ENCODE peak calls at places on chromosomes 3 and 15, in nine cellular contexts. One of them, this sample, is unnamed.

GRCh38 chr15:91609231-91609630 is 244.3 kb upstream of the SLCO3A1 start:
- DNase-seq in GM23338: no peak
- DNase-seq in NCI-H774: no peak
- DNase-seq in NCI-H510A treated with DMSO at 0.1 percent for 48 hours: no peak
- DNase-seq in right cardiac atrium: no peak
- DNase-seq in stimulated activated CD4-positive, alpha-beta T cell treated with anti-CD3 and anti-CD28 coated beads, Interleukin-12 subunit alpha, Interleukin-12 subunit beta, amount 100 ng/mL, for 48 hours: no peak
- DNase-seq in T-helper 17 cell: no peak
- DNase-seq in A549: no peak
- DNase-seq in body of pancreas: no peak
- DNase-seq in this sample: no peak

GRCh38 chr3:945738-946137 is 147.1 kb upstream of the CNTN6 start:
- DNase-seq in right cardiac atrium: no peak
- DNase-seq in stimulated activated CD4-positive, alpha-beta T cell treated with anti-CD3 and anti-CD28 coated beads, Interleukin-12 subunit alpha, Interleukin-12 subunit beta, amount 100 ng/mL, for 48 hours: no peak
- DNase-seq in GM23338: no peak
- DNase-seq in body of pancreas: no peak
- DNase-seq in NCI-H774: no peak
- DNase-seq in NCI-H510A treated with DMSO at 0.1 percent for 48 hours: no peak
- DNase-seq in A549: no peak
- DNase-seq in T-helper 17 cell: no peak
- DNase-seq in this sample: no peak

GRCh38 chr15:68578960-68579935 is at the start of gene CORO2B:
- DNase-seq in body of pancreas: peak
- DNase-seq in right cardiac atrium: peak
- DNase-seq in NCI-H774: no peak
- DNase-seq in T-helper 17 cell: no peak
- DNase-seq in stimulated activated CD4-positive, alpha-beta T cell treated with anti-CD3 and anti-CD28 coated beads, Interleukin-12 subunit alpha, Interleukin-12 subunit beta, amount 100 ng/mL, for 48 hours: no peak
- DNase-seq in GM23338: peak
- DNase-seq in NCI-H510A treated with DMSO at 0.1 percent for 48 hours: peak
- DNase-seq in A549: peak
- DNase-seq in this sample: no peak

GRCh38 chr3:14323401-14324223 is 78.8 kb upstream of the SLC6A6 start:
- DNase-seq in NCI-H510A treated with DMSO at 0.1 percent for 48 hours: no peak
- DNase-seq in body of pancreas: no peak
- DNase-seq in A549: no peak
- DNase-seq in GM23338: no peak
- DNase-seq in NCI-H774: no peak
- DNase-seq in right cardiac atrium: no peak
- DNase-seq in T-helper 17 cell: no peak
- DNase-seq in stimulated activated CD4-positive, alpha-beta T cell treated with anti-CD3 and anti-CD28 coated beads, Interleukin-12 subunit alpha, Interleukin-12 subunit beta, amount 100 ng/mL, for 48 hours: no peak
- DNase-seq in this sample: no peak

GRCh38 chr3:102006812-102007485 is 157.6 kb downstream of the NFKBIZ start:
- DNase-seq in NCI-H774: no peak
- DNase-seq in right cardiac atrium: no peak
- DNase-seq in NCI-H510A treated with DMSO at 0.1 percent for 48 hours: no peak
- DNase-seq in A549: peak
- DNase-seq in GM23338: no peak
- DNase-seq in T-helper 17 cell: no peak
- DNase-seq in stimulated activated CD4-positive, alpha-beta T cell treated with anti-CD3 and anti-CD28 coated beads, Interleukin-12 subunit alpha, Interleukin-12 subunit beta, amount 100 ng/mL, for 48 hours: no peak
- DNase-seq in body of pancreas: peak
- DNase-seq in this sample: no peak

GRCh38 chr3:124685481-124685880 is 44.8 kb upstream of the UMPS start:
- DNase-seq in NCI-H774: no peak
- DNase-seq in T-helper 17 cell: no peak
- DNase-seq in NCI-H510A treated with DMSO at 0.1 percent for 48 hours: no peak
- DNase-seq in stimulated activated CD4-positive, alpha-beta T cell treated with anti-CD3 and anti-CD28 coated beads, Interleukin-12 subunit alpha, Interleukin-12 subunit beta, amount 100 ng/mL, for 48 hours: no peak
- DNase-seq in GM23338: no peak
- DNase-seq in body of pancreas: no peak
- DNase-seq in right cardiac atrium: no peak
- DNase-seq in A549: no peak
- DNase-seq in this sample: no peak

GRCh38 chr3:156892701-156893100 is 66.5 kb downstream of the LEKR1 start:
- DNase-seq in A549: no peak
- DNase-seq in stimulated activated CD4-positive, alpha-beta T cell treated with anti-CD3 and anti-CD28 coated beads, Interleukin-12 subunit alpha, Interleukin-12 subunit beta, amount 100 ng/mL, for 48 hours: no peak
- DNase-seq in body of pancreas: no peak
- DNase-seq in right cardiac atrium: no peak
- DNase-seq in T-helper 17 cell: no peak
- DNase-seq in NCI-H510A treated with DMSO at 0.1 percent for 48 hours: no peak
- DNase-seq in GM23338: no peak
- DNase-seq in NCI-H774: no peak
- DNase-seq in this sample: no peak

GRCh38 chr3:127424766-127425504 is 137.1 kb upstream of the PRR20G start:
- DNase-seq in NCI-H510A treated with DMSO at 0.1 percent for 48 hours: no peak
- DNase-seq in body of pancreas: no peak
- DNase-seq in NCI-H774: no peak
- DNase-seq in right cardiac atrium: no peak
- DNase-seq in T-helper 17 cell: no peak
- DNase-seq in A549: no peak
- DNase-seq in stimulated activated CD4-positive, alpha-beta T cell treated with anti-CD3 and anti-CD28 coated beads, Interleukin-12 subunit alpha, Interleukin-12 subunit beta, amount 100 ng/mL, for 48 hours: no peak
- DNase-seq in GM23338: no peak
- DNase-seq in this sample: no peak

GRCh38 chr15:58212909-58213526 is 74.8 kb downstream of the AQP9 start:
- DNase-seq in NCI-H774: no peak
- DNase-seq in NCI-H510A treated with DMSO at 0.1 percent for 48 hours: peak
- DNase-seq in GM23338: peak
- DNase-seq in T-helper 17 cell: no peak
- DNase-seq in stimulated activated CD4-positive, alpha-beta T cell treated with anti-CD3 and anti-CD28 coated beads, Interleukin-12 subunit alpha, Interleukin-12 subunit beta, amount 100 ng/mL, for 48 hours: no peak
- DNase-seq in right cardiac atrium: no peak
- DNase-seq in A549: peak
- DNase-seq in body of pancreas: peak
- DNase-seq in this sample: no peak

GRCh38 chr15:23565395-23566069 is at the start of gene MKRN3:
- DNase-seq in NCI-H774: peak
- DNase-seq in T-helper 17 cell: no peak
- DNase-seq in NCI-H510A treated with DMSO at 0.1 percent for 48 hours: peak
- DNase-seq in right cardiac atrium: no peak
- DNase-seq in GM23338: no peak
- DNase-seq in body of pancreas: no peak
- DNase-seq in A549: peak
- DNase-seq in stimulated activated CD4-positive, alpha-beta T cell treated with anti-CD3 and anti-CD28 coated beads, Interleukin-12 subunit alpha, Interleukin-12 subunit beta, amount 100 ng/mL, for 48 hours: peak
- DNase-seq in this sample: no peak

GRCh38 chr15:66815322-66815721 is 113.3 kb downstream of the SMAD6 start:
- DNase-seq in NCI-H774: peak
- DNase-seq in right cardiac atrium: no peak
- DNase-seq in NCI-H510A treated with DMSO at 0.1 percent for 48 hours: no peak
- DNase-seq in GM23338: no peak
- DNase-seq in stimulated activated CD4-positive, alpha-beta T cell treated with anti-CD3 and anti-CD28 coated beads, Interleukin-12 subunit alpha, Interleukin-12 subunit beta, amount 100 ng/mL, for 48 hours: no peak
- DNase-seq in T-helper 17 cell: no peak
- DNase-seq in body of pancreas: no peak
- DNase-seq in A549: no peak
- DNase-seq in this sample: no peak

This sample was measured in stimulated activated naive B cell treated with anti-CD40 and anti-IgM and Interleukin-4, amounts not matched to agents 10 μg/mL and 1 μg/mL and 100 μg/mL, for 72 hours.